ENCODE peak calls at places on chromosomes 13 and 19, in five cellular contexts. One of them, this sample, is unnamed.

GRCh38 chr13:53206455-53206854 is 177.8 kb downstream of the OLFM4 start:
- DNase-seq in SK-N-SH: peak
- DNase-seq in transverse colon: no peak
- DNase-seq in ovary: no peak
- DNase-seq in stomach: no peak
- DNase-seq in this sample: no peak

GRCh38 chr19:1503089-1503924 is 9.5 kb downstream of the ADAMTSL5 start:
- DNase-seq in SK-N-SH: peak
- DNase-seq in ovary: peak
- DNase-seq in stomach: peak
- DNase-seq in transverse colon: peak
- DNase-seq in this sample: peak

GRCh38 chr13:107999751-108000150 is 215.6 kb downstream of the LIG4 start:
- DNase-seq in stomach: no peak
- DNase-seq in transverse colon: no peak
- DNase-seq in SK-N-SH: no peak
- DNase-seq in ovary: no peak
- DNase-seq in this sample: no peak

GRCh38 chr13:113502686-113503085 is 12.2 kb upstream of the DCUN1D2 start:
- DNase-seq in ovary: no peak
- DNase-seq in stomach: no peak
- DNase-seq in transverse colon: no peak
- DNase-seq in SK-N-SH: no peak
- DNase-seq in this sample: no peak

GRCh38 chr19:34359954-34360315 is 5.1 kb upstream of the GPI start:
- DNase-seq in SK-N-SH: no peak
- DNase-seq in transverse colon: no peak
- DNase-seq in stomach: no peak
- DNase-seq in ovary: no peak
- DNase-seq in this sample: no peak

GRCh38 chr19:56211718-56212117 is 9.6 kb downstream of the ZSCAN5C start:
- DNase-seq in transverse colon: no peak
- DNase-seq in stomach: no peak
- DNase-seq in ovary: no peak
- DNase-seq in SK-N-SH: no peak
- DNase-seq in this sample: no peak

GRCh38 chr13:95644611-95645052 is at the start of gene DZIP1:
- DNase-seq in SK-N-SH: peak
- DNase-seq in ovary: peak
- DNase-seq in transverse colon: peak
- DNase-seq in stomach: peak
- DNase-seq in this sample: peak

GRCh38 chr13:27283906-27284523 is 13.4 kb downstream of the RASL11A start:
- DNase-seq in ovary: no peak
- DNase-seq in transverse colon: peak
- DNase-seq in SK-N-SH: peak
- DNase-seq in stomach: no peak
- DNase-seq in this sample: no peak

GRCh38 chr19:6264803-6265202 is 15.0 kb downstream of the MLLT1 start:
- DNase-seq in ovary: no peak
- DNase-seq in SK-N-SH: no peak
- DNase-seq in stomach: no peak
- DNase-seq in transverse colon: no peak
- DNase-seq in this sample: no peak

GRCh38 chr19:50496189-50497029 is 14.6 kb downstream of the JOSD2 start:
- DNase-seq in SK-N-SH: peak
- DNase-seq in transverse colon: no peak
- DNase-seq in ovary: no peak
- DNase-seq in stomach: no peak
- DNase-seq in this sample: no peak

GRCh38 chr13:39888865-39889810 is 233.7 kb downstream of the COG6 start:
- DNase-seq in transverse colon: no peak
- DNase-seq in stomach: no peak
- DNase-seq in SK-N-SH: no peak
- DNase-seq in ovary: no peak
- DNase-seq in this sample: no peak

GRCh38 chr13:83995930-83996329 is 113.7 kb upstream of the SLITRK1 start:
- DNase-seq in transverse colon: no peak
- DNase-seq in SK-N-SH: no peak
- DNase-seq in stomach: no peak
- DNase-seq in ovary: no peak
- DNase-seq in this sample: no peak

GRCh38 chr13:52809310-52809769 is 39.1 kb downstream of the PCDH8 start:
- DNase-seq in ovary: no peak
- DNase-seq in stomach: peak
- DNase-seq in transverse colon: peak
- DNase-seq in SK-N-SH: peak
- DNase-seq in this sample: peak

GRCh38 chr19:6396305-6396704 is 3.3 kb upstream of the GTF2F1 start:
- DNase-seq in SK-N-SH: no peak
- DNase-seq in transverse colon: no peak
- DNase-seq in stomach: no peak
- DNase-seq in ovary: no peak
- DNase-seq in this sample: no peak

GRCh38 chr13:99626461-99627082 is 125.3 kb downstream of the TM9SF2 start:
- DNase-seq in ovary: peak
- DNase-seq in stomach: no peak
- DNase-seq in SK-N-SH: no peak
- DNase-seq in transverse colon: no peak
- DNase-seq in this sample: no peak

GRCh38 chr19:20482721-20483120 is 82.9 kb downstream of the ZNF737 start:
- DNase-seq in stomach: no peak
- DNase-seq in transverse colon: no peak
- DNase-seq in SK-N-SH: no peak
- DNase-seq in ovary: no peak
- DNase-seq in this sample: no peak

GRCh38 chr13:100957741-100958140 is 283.1 kb upstream of the TMTC4 start:
- DNase-seq in stomach: no peak
- DNase-seq in SK-N-SH: no peak
- DNase-seq in transverse colon: no peak
- DNase-seq in ovary: no peak
- DNase-seq in this sample: no peak

GRCh38 chr13:71702253-71702652 is 164.8 kb downstream of the DACH1 start:
- DNase-seq in SK-N-SH: no peak
- DNase-seq in stomach: no peak
- DNase-seq in ovary: no peak
- DNase-seq in transverse colon: no peak
- DNase-seq in this sample: no peak

GRCh38 chr19:40687525-40688016 is 2.9 kb downstream of the NUMBL start:
- DNase-seq in ovary: peak
- DNase-seq in stomach: peak
- DNase-seq in SK-N-SH: no peak
- DNase-seq in transverse colon: peak
- DNase-seq in this sample: peak

GRCh38 chr13:37910790-37911189 is 41.2 kb upstream of the TRPC4 start:
- DNase-seq in SK-N-SH: no peak
- DNase-seq in ovary: no peak
- DNase-seq in transverse colon: no peak
- DNase-seq in stomach: no peak
- DNase-seq in this sample: no peak

GRCh38 chr13:40340368-40341085 is 325.9 kb downstream of the FOXO1 start:
- DNase-seq in transverse colon: no peak
- DNase-seq in stomach: no peak
- DNase-seq in ovary: no peak
- DNase-seq in SK-N-SH: no peak
- DNase-seq in this sample: no peak

GRCh38 chr13:75610466-75610865 is 25.7 kb upstream of the LMO7 start:
- DNase-seq in stomach: no peak
- DNase-seq in ovary: no peak
- DNase-seq in transverse colon: no peak
- DNase-seq in SK-N-SH: no peak
- DNase-seq in this sample: no peak

GRCh38 chr19:4717191-4717965 is 6.3 kb downstream of the DPP9 start:
- DNase-seq in ovary: no peak
- DNase-seq in transverse colon: no peak
- DNase-seq in SK-N-SH: peak
- DNase-seq in stomach: no peak
- DNase-seq in this sample: peak

GRCh38 chr19:18684642-18684993 is 1.1 kb downstream of the CRTC1 start:
- DNase-seq in stomach: no peak
- DNase-seq in transverse colon: no peak
- DNase-seq in ovary: no peak
- DNase-seq in SK-N-SH: no peak
- DNase-seq in this sample: no peak

GRCh38 chr19:18685597-18686164 is 2.2 kb downstream of the CRTC1 start:
- DNase-seq in transverse colon: no peak
- DNase-seq in ovary: no peak
- DNase-seq in SK-N-SH: no peak
- DNase-seq in stomach: no peak
- DNase-seq in this sample: no peak

GRCh38 chr19:18683109-18683954 is at the start of gene CRTC1:
- DNase-seq in SK-N-SH: peak
- DNase-seq in ovary: peak
- DNase-seq in transverse colon: peak
- DNase-seq in stomach: peak
- DNase-seq in this sample: peak

GRCh38 chr19:18682807-18683108 is 722 bp upstream of the CRTC1 start:
- DNase-seq in transverse colon: no peak
- DNase-seq in SK-N-SH: no peak
- DNase-seq in stomach: no peak
- DNase-seq in ovary: no peak
- DNase-seq in this sample: no peak

DNA sequence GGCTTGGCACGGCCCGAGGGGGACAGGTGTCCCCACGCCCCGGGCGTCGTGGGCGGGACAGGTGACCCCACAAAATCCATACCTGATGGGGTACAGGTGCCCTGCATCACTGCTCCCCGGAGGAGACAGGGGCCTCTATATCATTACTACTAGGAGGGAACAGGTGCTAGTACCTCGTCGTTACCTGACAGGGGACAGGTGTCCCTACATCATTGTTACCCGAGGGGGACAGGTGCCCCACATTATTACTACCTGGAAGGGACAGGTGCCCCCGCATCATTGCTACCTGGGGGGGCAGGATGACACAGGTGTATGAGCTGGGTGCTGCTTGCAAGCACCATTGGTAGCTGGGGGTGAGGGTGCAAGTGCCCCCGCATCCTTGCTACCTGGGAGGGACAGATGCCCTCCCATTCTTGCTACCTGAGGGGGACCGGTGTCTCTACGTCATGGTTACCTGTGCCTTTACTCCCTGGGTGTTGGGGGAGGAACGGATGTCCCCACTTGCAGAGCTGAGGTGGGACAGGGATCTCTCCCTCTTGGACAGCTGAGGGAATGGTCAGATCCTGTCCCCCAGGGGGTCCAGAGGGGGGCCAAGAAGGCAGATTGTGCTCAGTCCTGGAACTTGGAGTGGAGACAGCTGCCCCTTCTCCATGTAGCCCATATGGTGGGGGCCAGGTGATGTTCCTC is 618 bp downstream of the CRTC1 start:
- DNase-seq in SK-N-SH: no peak
- DNase-seq in transverse colon: no peak
- DNase-seq in ovary: no peak
- DNase-seq in stomach: no peak
- DNase-seq in this sample: no peak
- H3K27ac ChIP-seq in SK-N-SH: no peak
- H3K27ac ChIP-seq in transverse colon: peak
- H3K27ac ChIP-seq in ovary: peak
- H3K27ac ChIP-seq in stomach: peak
- H3K27ac ChIP-seq in this sample: peak

GRCh38 chr13:73898276-73898675 is 235.9 kb downstream of the KLF12 start:
- DNase-seq in stomach: no peak
- DNase-seq in transverse colon: no peak
- DNase-seq in ovary: no peak
- DNase-seq in SK-N-SH: peak
- DNase-seq in this sample: no peak
- TF ChIP-seq EP300 in stomach: no peak
- TF ChIP-seq EP300 in transverse colon: no peak
- TF ChIP-seq EP300 in ovary: no peak
- TF ChIP-seq EP300 in SK-N-SH: no peak
- TF ChIP-seq EP300 in this sample: no peak

DNA sequence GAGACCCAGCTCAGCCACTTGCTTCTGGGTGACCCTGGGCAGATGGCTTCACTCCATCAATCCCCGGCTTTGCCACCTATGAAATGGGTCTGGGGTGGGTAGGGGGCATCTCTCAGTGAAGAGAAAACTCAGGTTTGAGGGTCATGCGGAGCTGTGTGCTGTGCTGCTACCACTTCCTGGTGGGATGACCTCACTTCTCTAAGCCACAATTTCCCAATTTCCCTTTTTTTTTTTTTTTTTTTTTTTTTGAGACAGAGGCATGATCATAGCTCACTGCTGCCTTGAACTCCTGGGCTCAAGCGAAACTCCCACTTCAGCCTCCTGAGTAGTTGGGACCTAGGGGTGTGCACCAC is 4.6 kb upstream of the PLAUR start:
- DNase-seq in ovary: no peak
- DNase-seq in stomach: no peak
- DNase-seq in SK-N-SH: no peak
- DNase-seq in transverse colon: no peak
- DNase-seq in this sample: no peak
- H3K27ac ChIP-seq in ovary: no peak
- H3K27ac ChIP-seq in stomach: peak
- H3K27ac ChIP-seq in SK-N-SH: no peak
- H3K27ac ChIP-seq in transverse colon: peak
- H3K27ac ChIP-seq in this sample: no peak

GRCh38 chr13:48979892-48980291 is 4.2 kb downstream of the FNDC3A start:
- DNase-seq in transverse colon: no peak
- DNase-seq in ovary: no peak
- DNase-seq in stomach: no peak
- DNase-seq in SK-N-SH: no peak
- DNase-seq in this sample: no peak
- TF ChIP-seq EP300 in transverse colon: no peak
- TF ChIP-seq EP300 in ovary: no peak
- TF ChIP-seq EP300 in stomach: no peak
- TF ChIP-seq EP300 in SK-N-SH: no peak
- TF ChIP-seq EP300 in this sample: no peak

GRCh38 chr13:98512774-98513327 is 64.1 kb downstream of the STK24 start:
- DNase-seq in ovary: no peak
- DNase-seq in transverse colon: no peak
- DNase-seq in stomach: no peak
- DNase-seq in SK-N-SH: no peak
- DNase-seq in this sample: no peak
- H3K27ac ChIP-seq in ovary: no peak
- H3K27ac ChIP-seq in transverse colon: no peak
- H3K27ac ChIP-seq in stomach: no peak
- H3K27ac ChIP-seq in SK-N-SH: no peak
- H3K27ac ChIP-seq in this sample: no peak

DNA sequence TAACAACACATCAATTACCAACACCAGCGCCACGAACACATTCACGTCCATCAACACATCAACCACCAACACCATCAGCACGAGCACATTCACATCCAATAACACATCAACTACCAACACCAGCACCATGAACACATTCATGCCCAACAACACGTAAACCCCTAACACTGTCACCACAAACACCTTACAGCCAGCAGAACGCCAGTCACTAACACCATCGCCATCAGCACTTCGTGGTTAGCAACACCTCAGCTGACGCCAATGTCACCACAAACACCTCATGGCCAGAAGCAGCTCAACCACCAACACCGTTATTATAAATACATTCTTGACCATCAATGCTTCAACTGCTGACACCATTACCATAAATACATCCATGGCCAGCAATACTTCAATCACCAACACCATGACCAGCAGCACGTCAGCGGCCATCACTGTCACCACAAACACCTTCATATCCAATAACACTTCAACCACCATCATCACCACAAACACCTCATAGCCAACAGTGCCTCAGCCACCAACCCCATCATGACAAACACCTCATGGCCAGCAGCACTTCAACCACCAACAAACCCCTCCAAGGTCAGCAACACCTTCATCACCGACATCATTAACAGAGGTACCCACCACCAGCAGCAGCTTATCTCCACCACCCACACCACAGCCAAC is 9.4 kb downstream of the FCER2 start:
- DNase-seq in SK-N-SH: no peak
- DNase-seq in transverse colon: no peak
- DNase-seq in stomach: no peak
- DNase-seq in ovary: no peak
- DNase-seq in this sample: no peak
- TF ChIP-seq EP300 in SK-N-SH: no peak
- TF ChIP-seq EP300 in transverse colon: no peak
- TF ChIP-seq EP300 in stomach: no peak
- TF ChIP-seq EP300 in ovary: no peak
- TF ChIP-seq EP300 in this sample: no peak

This sample was measured in tibial nerve.